ENCODE peak calls at places on chromosomes 2 and 18, in nine cellular contexts. M, P, C, L, U, S, T, W and K are unnamed samples.

GRCh38 chr2:187310696-187311095 is 137.4 kb downstream of the CALCRL start:
- DNase-seq in M (no peak), P (no peak), C (no peak), L (no peak), U (no peak), S (peak), T (no peak), W (no peak), K (no peak)

GRCh38 chr2:220394433-220394832 is 767.0 kb downstream of the SLC4A3 start:
- DNase-seq in M (no peak), P (no peak), C (no peak), L (no peak), U (no peak), S (peak), T (no peak), W (no peak), K (peak)

GRCh38 chr18:21833619-21834300 is 93.2 kb downstream of the MIB1 start:
- DNase-seq in M (no peak), P (no peak), C (no peak), L (no peak), U (no peak), S (peak), T (no peak), W (no peak), K (no peak)

GRCh38 chr2:122414911-122415310 is 659.5 kb downstream of the TSN start:
- DNase-seq in M (no peak), P (no peak), C (peak), L (no peak), U (no peak), S (no peak), T (no peak), W (no peak), K (peak)

GRCh38 chr18:79056827-79057367 is 12.3 kb upstream of the ATP9B start:
- DNase-seq in M (no peak), P (no peak), C (no peak), L (no peak), U (no peak), S (no peak), T (no peak), W (no peak), K (no peak)

GRCh38 chr2:163771596-163771995 is 35.8 kb upstream of the FIGN start:
- DNase-seq in M (no peak), P (no peak), C (peak), L (no peak), U (no peak), S (no peak), T (no peak), W (no peak), K (no peak)

GRCh38 chr18:29147944-29148343 is 971.0 kb upstream of the CDH2 start:
- DNase-seq in M (no peak), P (no peak), C (no peak), L (no peak), U (no peak), S (peak), T (peak), W (no peak), K (no peak)

GRCh38 chr2:119433636-119434327 is 2.1 kb downstream of the TMEM37 start:
- DNase-seq in M (no peak), P (no peak), C (no peak), L (no peak), U (no peak), S (no peak), T (no peak), W (no peak), K (no peak)

GRCh38 chr2:221997683-221998082 is 301.1 kb downstream of the PAX3 start:
- DNase-seq in M (no peak), P (no peak), C (no peak), L (no peak), U (no peak), S (no peak), T (no peak), W (no peak), K (no peak)

GRCh38 chr18:54845788-54846187 is 17.5 kb downstream of the RAB27B start:
- DNase-seq in M (no peak), P (no peak), C (no peak), L (no peak), U (no peak), S (peak), T (no peak), W (no peak), K (no peak)

GRCh38 chr2:25165992-25166618 is 2.3 kb downstream of the POMC start:
- DNase-seq in M (no peak), P (peak), C (no peak), L (peak), U (peak), S (no peak), T (peak), W (no peak), K (peak)

GRCh38 chr2:106061971-106062370 is 132.1 kb downstream of the UXS1 start:
- DNase-seq in M (no peak), P (no peak), C (no peak), L (no peak), U (no peak), S (no peak), T (no peak), W (no peak), K (no peak)

GRCh38 chr2:16044946-16045456 is 104.7 kb downstream of the MYCN start:
- DNase-seq in M (no peak), P (no peak), C (no peak), L (no peak), U (no peak), S (no peak), T (no peak), W (no peak), K (no peak)

GRCh38 chr18:864872-865273 is 39.8 kb upstream of the ADCYAP1 start:
- DNase-seq in M (peak), P (peak), C (peak), L (peak), U (peak), S (peak), T (peak), W (peak), K (peak)

GRCh38 chr2:241223211-241224067 is 35.0 kb downstream of the ANO7 start:
- DNase-seq in M (no peak), P (no peak), C (peak), L (no peak), U (no peak), S (no peak), T (no peak), W (no peak), K (no peak)

GRCh38 chr2:196336715-196337617 is 165.6 kb upstream of the STK17B start:
- DNase-seq in M (no peak), P (no peak), C (peak), L (peak), U (peak), S (peak), T (peak), W (no peak), K (peak)
- TF ChIP-seq CTCF in M (peak), P (no peak), C (no peak), L (peak), U (peak), S (peak), T (peak), W (peak), K (peak)

DNA sequence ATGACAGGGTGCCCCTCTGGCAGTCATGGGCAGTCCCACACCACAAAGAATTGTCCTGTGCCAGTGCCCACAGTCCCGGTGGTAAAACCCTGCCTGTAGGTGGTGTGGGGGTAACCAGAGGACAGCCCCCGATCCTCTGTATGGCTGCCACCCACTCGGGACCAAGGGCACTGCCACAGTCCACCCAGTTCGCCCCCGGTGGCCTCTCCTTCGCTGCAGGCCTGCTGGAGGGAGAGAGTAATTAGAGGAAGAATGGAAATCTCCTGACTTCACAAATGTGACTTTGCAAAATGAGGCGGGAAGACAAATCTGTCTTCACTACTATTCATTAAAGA is 11.4 kb downstream of the GBX2 start:
- DNase-seq in M (no peak), P (no peak), C (no peak), L (no peak), U (no peak), S (no peak), T (no peak), W (no peak), K (no peak)
- TF ChIP-seq CTCF in M (no peak), P (no peak), C (no peak), L (no peak), U (no peak), S (no peak), T (no peak), W (no peak), K (no peak)

DNA sequence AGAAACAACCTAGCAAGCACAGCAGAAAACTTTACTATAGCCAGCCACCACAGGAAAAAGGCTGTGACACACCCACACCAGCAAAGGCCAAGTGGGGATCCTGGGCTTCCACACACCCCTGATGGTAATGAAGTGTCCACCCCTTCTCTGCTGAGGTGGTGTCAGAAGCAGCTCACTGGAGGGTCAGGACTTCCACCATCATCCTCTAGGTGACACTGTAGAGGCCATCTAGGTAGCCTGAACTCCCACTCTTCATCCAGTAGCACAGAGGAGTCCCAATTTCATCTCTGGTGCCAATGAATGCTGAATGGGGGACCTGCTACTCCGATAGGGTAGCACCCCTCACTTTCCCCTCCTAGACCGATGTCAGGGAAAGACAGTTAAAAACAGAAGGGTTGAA is 1544.4 kb downstream of the LRP1B start:
- DNase-seq in M (no peak), P (no peak), C (peak), L (peak), U (peak), S (peak), T (peak), W (no peak), K (peak)
- TF ChIP-seq CTCF in M (peak), P (no peak), C (no peak), L (peak), U (peak), S (peak), T (peak), W (no peak), K (peak)

DNA sequence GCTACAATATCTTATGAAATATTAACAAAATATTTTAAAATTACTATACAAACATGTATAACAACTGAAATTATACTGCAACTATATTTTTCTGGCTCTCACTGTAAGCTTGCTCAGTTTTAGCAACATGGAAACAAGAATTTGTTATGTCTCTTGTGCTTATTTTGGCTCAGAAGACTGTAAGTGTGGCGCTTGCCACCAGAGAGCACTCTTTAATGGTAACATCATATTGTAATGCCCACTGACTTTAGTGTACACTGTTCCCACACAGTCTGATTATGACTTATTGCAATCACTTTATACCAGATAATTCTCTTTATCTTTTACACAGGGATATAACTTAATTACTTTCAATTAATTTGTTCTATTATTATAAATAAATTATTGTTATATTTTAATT is 1500.6 kb upstream of the TMEFF2 start:
- DNase-seq in M (peak), P (no peak), C (peak), L (peak), U (peak), S (peak), T (peak), W (no peak), K (peak)
- TF ChIP-seq CTCF in M (peak), P (no peak), C (peak), L (peak), U (peak), S (peak), T (peak), W (no peak), K (peak)

DNA sequence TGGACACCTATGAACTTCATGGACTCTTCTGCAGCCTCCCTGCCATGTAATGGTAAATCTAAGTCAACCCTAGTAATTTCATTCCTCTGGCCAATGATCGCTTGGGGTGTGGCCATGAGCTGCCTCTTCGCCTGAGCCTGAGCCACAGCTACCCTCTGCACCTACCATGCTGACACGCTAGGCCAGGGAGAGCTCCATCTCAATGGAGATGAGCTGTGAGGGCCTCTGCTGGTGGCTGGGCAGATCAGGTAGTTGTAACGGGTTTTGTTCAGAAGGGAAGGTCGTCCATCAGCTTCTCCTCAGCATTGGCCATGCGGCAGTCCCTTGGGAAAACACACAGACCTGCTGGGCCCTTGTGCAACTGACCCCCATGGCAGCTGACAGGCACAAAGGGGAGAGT is 24.4 kb downstream of the MPHOSPH10 start:
- DNase-seq in M (no peak), P (no peak), C (peak), L (peak), U (peak), S (peak), T (peak), W (no peak), K (peak)
- TF ChIP-seq CTCF in M (peak), P (no peak), C (no peak), L (peak), U (peak), S (peak), T (peak), W (no peak), K (no peak)

DNA sequence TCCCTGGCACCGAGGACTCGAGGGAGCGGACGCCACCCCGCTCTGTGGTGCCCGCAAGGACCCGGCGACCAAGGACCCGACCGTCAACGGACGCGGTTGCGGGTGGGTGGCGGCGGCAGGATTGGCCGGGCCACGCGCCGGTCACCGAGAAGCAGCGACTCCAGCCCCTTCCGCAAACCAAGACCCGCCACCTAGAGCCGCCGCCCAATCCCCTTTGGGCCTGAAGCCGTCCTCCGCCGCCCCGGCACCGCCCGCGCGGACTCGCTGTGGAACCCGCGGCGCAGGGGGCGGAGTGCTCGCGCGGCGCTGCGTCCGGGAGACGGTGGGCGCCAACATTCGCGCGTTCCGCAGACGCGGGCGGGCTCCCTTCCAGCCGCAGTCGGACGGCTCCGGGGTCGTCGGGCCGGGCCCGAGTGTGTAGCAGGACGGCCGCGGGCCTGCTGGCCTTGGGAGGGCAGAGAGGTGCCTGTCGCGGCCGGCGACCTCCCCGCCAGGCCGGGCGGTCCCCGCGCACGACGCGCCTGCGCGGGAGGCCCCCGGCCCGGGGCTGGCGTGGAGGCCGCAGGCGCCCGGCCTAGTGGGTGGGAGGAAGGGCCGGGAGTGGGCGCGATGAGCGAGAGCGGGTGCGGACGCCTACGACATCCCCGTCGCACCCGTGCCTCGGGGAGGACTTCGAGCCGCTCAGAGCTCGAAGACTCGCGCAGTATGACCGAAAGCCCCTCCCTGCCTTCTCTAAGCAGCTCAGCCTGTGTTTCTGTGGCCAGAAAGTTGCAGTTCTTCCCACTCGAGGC is at the start of the genes FAM228B and PFN4:
- DNase-seq in M (no peak), P (peak), C (peak), L (no peak), U (peak), S (peak), T (peak), W (peak), K (peak)
- TF ChIP-seq CTCF in M (no peak), P (no peak), C (no peak), L (no peak), U (no peak), S (no peak), T (no peak), W (no peak), K (no peak)